ENCODE peak calls at places on chromosomes 3 and 15, in five cellular contexts. One of them, this sample, is unnamed.

GRCh38 chr15:50676799-50677483 is 9.7 kb downstream of the TRPM7 start:
- DNase-seq in hepatocyte: peak
- DNase-seq in astrocyte of the spinal cord: peak
- DNase-seq in brain microvascular endothelial cell: peak
- DNase-seq in HEK293T: no peak
- DNase-seq in this sample: peak

GRCh38 chr3:94285874-94286273 is 223.0 kb downstream of the NSUN3 start:
- DNase-seq in hepatocyte: peak
- DNase-seq in astrocyte of the spinal cord: peak
- DNase-seq in brain microvascular endothelial cell: no peak
- DNase-seq in HEK293T: no peak
- DNase-seq in this sample: no peak

GRCh38 chr3:51403675-51404074 is 12.6 kb downstream of the RBM15B start:
- DNase-seq in hepatocyte: no peak
- DNase-seq in astrocyte of the spinal cord: no peak
- DNase-seq in brain microvascular endothelial cell: no peak
- DNase-seq in HEK293T: no peak
- DNase-seq in this sample: no peak

GRCh38 chr3:65597225-65597951 is 441.3 kb downstream of the MAGI1 start:
- DNase-seq in hepatocyte: peak
- DNase-seq in astrocyte of the spinal cord: no peak
- DNase-seq in brain microvascular endothelial cell: no peak
- DNase-seq in HEK293T: no peak
- DNase-seq in this sample: peak

GRCh38 chr15:101323793-101324505 is 28.9 kb upstream of the SNRPA1 start:
- DNase-seq in hepatocyte: no peak
- DNase-seq in astrocyte of the spinal cord: no peak
- DNase-seq in brain microvascular endothelial cell: no peak
- DNase-seq in HEK293T: no peak
- DNase-seq in this sample: no peak

GRCh38 chr3:104564045-104564643 is 802.6 kb upstream of the ALCAM start:
- DNase-seq in hepatocyte: peak
- DNase-seq in astrocyte of the spinal cord: peak
- DNase-seq in brain microvascular endothelial cell: peak
- DNase-seq in HEK293T: peak
- DNase-seq in this sample: peak

GRCh38 chr15:75584121-75584520 is 5.0 kb upstream of the PTPN9 start:
- DNase-seq in hepatocyte: no peak
- DNase-seq in astrocyte of the spinal cord: no peak
- DNase-seq in brain microvascular endothelial cell: no peak
- DNase-seq in HEK293T: no peak
- DNase-seq in this sample: no peak

GRCh38 chr3:39907981-39908380 is 98.6 kb downstream of the MYRIP start:
- DNase-seq in hepatocyte: no peak
- DNase-seq in astrocyte of the spinal cord: peak
- DNase-seq in brain microvascular endothelial cell: no peak
- DNase-seq in HEK293T: no peak
- DNase-seq in this sample: no peak

GRCh38 chr15:86247249-86247955 is 167.7 kb downstream of the AGBL1 start:
- DNase-seq in hepatocyte: no peak
- DNase-seq in astrocyte of the spinal cord: no peak
- DNase-seq in brain microvascular endothelial cell: no peak
- DNase-seq in HEK293T: no peak
- DNase-seq in this sample: no peak

GRCh38 chr3:31009881-31010280 is 115.4 kb upstream of the GADL1 start:
- DNase-seq in hepatocyte: no peak
- DNase-seq in astrocyte of the spinal cord: peak
- DNase-seq in brain microvascular endothelial cell: no peak
- DNase-seq in HEK293T: no peak
- DNase-seq in this sample: no peak

GRCh38 chr3:116340680-116341216 is 104.5 kb downstream of the LSAMP start:
- DNase-seq in hepatocyte: no peak
- DNase-seq in astrocyte of the spinal cord: no peak
- DNase-seq in brain microvascular endothelial cell: no peak
- DNase-seq in HEK293T: no peak
- DNase-seq in this sample: no peak

GRCh38 chr15:41897327-41897726 is 3.5 kb upstream of the SPTBN5 start:
- DNase-seq in hepatocyte: no peak
- DNase-seq in astrocyte of the spinal cord: no peak
- DNase-seq in brain microvascular endothelial cell: no peak
- DNase-seq in HEK293T: no peak
- DNase-seq in this sample: no peak

GRCh38 chr3:112755845-112756671 is 90.6 kb downstream of the CD200R1L start:
- DNase-seq in hepatocyte: no peak
- DNase-seq in astrocyte of the spinal cord: no peak
- DNase-seq in brain microvascular endothelial cell: no peak
- DNase-seq in HEK293T: no peak
- DNase-seq in this sample: no peak

GRCh38 chr3:139906441-139906840 is 28.5 kb upstream of the CLSTN2 start:
- DNase-seq in hepatocyte: peak
- DNase-seq in astrocyte of the spinal cord: peak
- DNase-seq in brain microvascular endothelial cell: peak
- DNase-seq in HEK293T: no peak
- DNase-seq in this sample: peak

GRCh38 chr3:111151438-111151837 is 79.8 kb downstream of the NECTIN3 start:
- DNase-seq in hepatocyte: peak
- DNase-seq in astrocyte of the spinal cord: peak
- DNase-seq in brain microvascular endothelial cell: peak
- DNase-seq in HEK293T: no peak
- DNase-seq in this sample: peak